ENCODE peak calls at places on chromosomes 1 and 21, in four cellular contexts. Q is body of pancreas, V is fibroblast of lung, T is uterus. F is an unnamed sample. For H3K36me3, the result is how much of the 10 kb centered on the place peaks cover.

GRCh38 chr1:11841245-11842153 is 6.1 kb downstream of the NPPA start:
- DNase-seq in Q (no peak), V (no peak), T (no peak), F (no peak)

GRCh38 chr1:172443666-172444453 is at the start of gene PIGC:
- DNase-seq in Q (peak), V (peak), T (peak), F (peak)

GRCh38 chr1:220918285-220918951 is 39.2 kb downstream of the HLX start:
- DNase-seq in Q (no peak), V (no peak), T (no peak), F (no peak)

GRCh38 chr1:160400284-160400645 is at the start of gene VANGL2:
- DNase-seq in Q (peak), V (peak), T (peak), F (peak)

GRCh38 chr1:152024228-152024627 is 12.6 kb downstream of the S100A11 start:
- DNase-seq in Q (no peak), V (no peak), T (no peak), F (no peak)

GRCh38 chr1:117396074-117396473 is 28.8 kb downstream of the MAN1A2 start:
- DNase-seq in Q (no peak), V (no peak), T (no peak), F (no peak)

GRCh38 chr1:184888505-184888904 is 85.8 kb downstream of the NIBAN1 start:
- DNase-seq in Q (no peak), V (peak), T (no peak), F (peak)

GRCh38 chr21:38082936-38083335 is 166.7 kb upstream of the KCNJ6 start:
- DNase-seq in Q (no peak), V (no peak), T (no peak), F (peak)

GRCh38 chr1:75188892-75189291 is 54.7 kb downstream of the LHX8 start:
- DNase-seq in Q (no peak), V (no peak), T (no peak), F (no peak)

DNA sequence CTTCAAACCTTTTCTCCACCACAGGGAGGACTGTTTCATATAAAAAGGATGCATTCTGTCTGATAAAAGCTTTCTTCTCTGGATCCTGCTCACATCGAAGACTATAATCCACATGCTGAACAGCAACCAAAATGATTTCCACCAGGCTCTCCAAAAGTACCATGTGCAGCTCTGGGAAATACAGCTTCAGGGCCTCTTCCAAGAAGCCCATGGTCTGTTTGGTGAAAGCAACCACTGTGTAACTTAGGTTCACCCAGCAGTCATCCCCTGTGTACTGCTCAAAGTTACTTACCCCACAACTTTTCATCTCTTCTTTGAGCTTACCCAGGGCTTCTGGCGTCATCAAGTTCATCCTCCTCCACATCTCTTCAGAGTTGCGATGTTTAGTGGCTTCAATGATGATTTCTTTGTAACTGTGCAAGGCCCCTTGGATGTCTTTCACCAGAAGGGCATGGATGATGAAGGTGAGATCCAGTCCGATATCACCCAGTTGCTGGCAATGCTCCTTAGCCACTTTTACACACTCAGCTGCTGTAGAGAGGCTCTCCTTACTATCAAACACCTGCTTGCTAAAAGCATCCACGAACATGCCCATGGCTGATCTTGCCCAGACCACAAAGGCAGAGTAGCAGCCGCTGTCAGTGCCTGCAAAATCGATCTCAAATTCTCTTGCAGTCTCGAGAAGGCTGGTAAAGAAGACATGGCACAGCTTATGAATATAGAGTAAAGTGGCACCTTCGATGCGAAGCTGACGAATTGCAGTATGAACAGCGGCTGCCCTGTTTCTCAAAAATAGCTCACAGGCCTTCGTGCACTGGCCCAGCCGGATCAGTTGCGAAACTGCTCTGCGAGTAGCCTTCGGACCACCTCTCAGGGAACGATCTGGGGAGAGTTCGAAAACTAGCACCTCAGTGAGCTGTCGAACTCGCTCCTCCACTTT is 1.7 kb downstream of the EXOC8 start:
- DNase-seq in Q (no peak), V (no peak), T (no peak), F (no peak)
- H3K4me3 ChIP-seq in Q (peak), V (peak), T (peak), F (peak)

GRCh38 chr1:203828424-203828823 is 33.0 kb upstream of the SNRPE start:
- DNase-seq in Q (no peak), V (no peak), T (no peak), F (no peak)
- H3K36me3 ChIP-seq in Q (under half), V (under half), T (under half), F (half or more)

GRCh38 chr1:198635964-198636363 is 2.9 kb upstream of the PTPRC start:
- DNase-seq in Q (no peak), V (no peak), T (no peak), F (no peak)
- H3K4me3 ChIP-seq in Q (no peak), V (no peak), T (no peak), F (no peak)

GRCh38 chr1:52767881-52768280 is 41.6 kb downstream of the ZYG11B start:
- DNase-seq in Q (no peak), V (no peak), T (no peak), F (no peak)
- H3K36me3 ChIP-seq in Q (under half), V (under half), T (under half), F (under half)

DNA sequence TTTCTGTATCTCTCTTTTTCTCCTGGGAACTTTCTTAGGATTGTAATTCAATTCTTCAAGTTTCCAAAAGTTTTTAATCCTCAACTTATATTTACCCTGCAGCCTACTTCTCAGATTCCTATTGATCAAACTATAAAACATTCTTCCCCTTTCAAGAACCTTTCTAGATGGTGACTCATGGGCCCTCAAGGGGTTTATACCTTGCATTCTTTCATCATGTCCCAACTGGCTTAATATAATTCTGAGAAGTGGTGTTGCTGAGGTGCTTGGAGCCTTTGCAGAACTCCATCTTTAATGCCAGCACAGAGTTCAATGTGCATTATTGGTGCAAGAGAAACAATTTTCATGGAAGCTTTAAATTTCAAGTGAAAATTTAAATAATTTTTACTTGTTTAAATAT is 273.4 kb downstream of the VAV3 start:
- DNase-seq in Q (no peak), V (peak), T (no peak), F (no peak)
- H3K4me3 ChIP-seq in Q (no peak), V (no peak), T (no peak), F (no peak)

GRCh38 chr1:16371725-16372124 is 4.7 kb downstream of the SZRD1 start:
- DNase-seq in Q (no peak), V (peak), T (no peak), F (no peak)
- H3K36me3 ChIP-seq in Q (under half), V (under half), T (under half), F (under half)

DNA sequence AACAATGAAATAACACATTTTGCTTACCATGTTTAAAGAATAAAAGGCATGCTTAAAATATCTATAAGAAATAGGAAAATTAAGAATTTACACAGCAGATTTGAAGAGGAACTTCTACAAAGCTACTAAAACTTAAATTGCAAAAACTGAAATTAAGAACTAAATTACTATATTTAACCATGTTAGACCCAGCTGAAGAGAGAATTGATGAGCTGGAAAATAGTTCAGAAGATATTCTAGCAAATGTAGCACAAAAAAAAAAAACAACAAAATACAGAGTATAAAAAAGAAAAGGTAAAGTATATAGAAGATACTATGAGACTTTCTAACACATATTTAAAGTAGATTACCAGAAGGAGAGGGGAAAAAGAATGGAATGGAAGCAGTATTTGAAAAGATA is 82.8 kb upstream of the ST6GALNAC5 start:
- DNase-seq in Q (no peak), V (no peak), T (no peak), F (no peak)
- H3K4me3 ChIP-seq in Q (no peak), V (no peak), T (no peak), F (no peak)

GRCh38 chr1:153773004-153773921 is 1.9 kb upstream of the SLC27A3 start:
- DNase-seq in Q (no peak), V (no peak), T (no peak), F (no peak)
- H3K36me3 ChIP-seq in Q (under half), V (under half), T (under half), F (under half)